ENCODE peak calls at places on chromosome 5, in ten cellular contexts. Z is GM06990, E is nephron progenitor cell, B is A549, H is left ventricle myocardium inferior, P is GM20000, U is fibroblast of mammary gland, M is endothelial cell, Q is astrocyte of the spinal cord, W is osteoblast. I is an unnamed sample.

GRCh38 chr5:83035373-83036170 is 41.6 kb downstream of the TMEM167A start:
- DNase-seq in Z (no peak), E (no peak), B (no peak), H (peak; percentile 66), P (no peak), U (no peak), M (no peak), Q (peak; percentile 27), W (no peak), I (no peak)

GRCh38 chr5:1235379-1235778 is 10.2 kb downstream of the SLC6A18 start:
- DNase-seq in Z (no peak), E (no peak), B (peak; percentile 30), H (no peak), P (no peak), U (no peak), M (no peak), Q (no peak), W (no peak), I (no peak)

GRCh38 chr5:163705983-163706771 is 200.8 kb downstream of the MAT2B start:
- DNase-seq in Z (no peak), E (no peak), B (no peak), H (no peak), P (no peak), U (peak; percentile 57), M (no peak), Q (peak; percentile 18), W (peak; percentile 0), I (no peak)

GRCh38 chr5:67160985-67161384 is 35.6 kb downstream of the CD180 start:
- DNase-seq in Z (no peak), E (no peak), B (peak; percentile 58), H (no peak), P (no peak), U (peak; percentile 47), M (no peak), Q (peak; percentile 59), W (peak; percentile 95), I (peak; percentile 4)

GRCh38 chr5:75037106-75037505 is 15.3 kb downstream of the GCNT4 start:
- DNase-seq in Z (no peak), E (no peak), B (peak; percentile 48), H (no peak), P (no peak), U (peak; percentile 83), M (no peak), Q (peak; percentile 74), W (peak; percentile 91), I (no peak)

GRCh38 chr5:94811341-94811740 is 192.9 kb downstream of the SLF1 start:
- DNase-seq in Z (no peak), E (no peak), B (no peak), H (no peak), P (no peak), U (no peak), M (no peak), Q (no peak), W (no peak), I (no peak)

GRCh38 chr5:82388186-82388585 is 110.0 kb upstream of the RPS23 start:
- DNase-seq in Z (no peak), E (no peak), B (no peak), H (no peak), P (no peak), U (no peak), M (no peak), Q (peak; percentile 83), W (peak; percentile 51), I (peak; percentile 60)

GRCh38 chr5:116276952-116277351 is 192.1 kb downstream of the COMMD10 start:
- DNase-seq in Z (no peak), E (no peak), B (no peak), H (no peak), P (no peak), U (no peak), M (no peak), Q (no peak), W (no peak), I (no peak)

GRCh38 chr5:31218978-31219377 is 25.5 kb downstream of the CDH6 start:
- DNase-seq in Z (no peak), E (no peak), B (no peak), H (no peak), P (no peak), U (no peak), M (no peak), Q (no peak), W (no peak), I (no peak)

GRCh38 chr5:140228364-140228837 is 53.4 kb downstream of the CYSTM1 start:
- DNase-seq in Z (no peak), E (no peak), B (no peak), H (peak; percentile 32), P (no peak), U (no peak), M (no peak), Q (no peak), W (no peak), I (no peak)

GRCh38 chr5:140590861-140591260 is 26.2 kb downstream of the SLC35A4 start:
- DNase-seq in Z (no peak), E (no peak), B (no peak), H (no peak), P (no peak), U (no peak), M (no peak), Q (no peak), W (no peak), I (no peak)

GRCh38 chr5:134403951-134404350 is 7.7 kb downstream of the CDKN2AIPNL start:
- DNase-seq in Z (no peak), E (no peak), B (no peak), H (no peak), P (no peak), U (no peak), M (no peak), Q (no peak), W (no peak), I (no peak)

DNA sequence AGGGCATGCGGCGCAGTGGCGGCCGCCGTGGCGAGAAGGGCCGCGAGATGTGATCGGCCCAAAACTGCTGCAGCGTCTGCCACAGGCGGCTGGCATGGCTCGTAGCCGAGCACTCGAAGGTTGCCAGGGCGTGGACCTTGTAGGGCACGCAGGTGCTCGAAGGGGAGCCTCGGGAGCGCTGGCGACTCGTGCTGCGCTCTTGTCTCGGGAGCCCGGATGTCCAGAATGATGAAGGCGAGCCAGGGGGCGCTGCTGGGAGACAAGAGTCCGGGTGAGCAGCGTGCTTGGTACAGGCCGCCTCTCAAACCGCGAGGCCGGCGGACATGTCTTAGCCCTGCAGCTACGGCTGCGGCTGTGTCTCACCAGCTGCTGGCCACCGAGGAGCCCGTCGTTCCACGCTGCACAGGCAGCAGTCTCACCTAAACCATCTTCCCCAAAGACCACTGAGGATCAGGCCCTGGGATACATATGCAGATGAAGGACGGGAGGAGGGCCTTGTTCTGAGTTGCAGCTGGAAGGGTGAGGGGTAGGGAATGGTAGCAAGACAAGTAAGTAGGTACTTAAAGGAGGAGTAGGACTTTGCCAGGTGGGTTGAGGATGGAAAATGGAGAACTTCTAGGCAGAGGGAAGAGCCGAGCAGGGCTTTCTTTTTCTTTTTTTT is 1.7 kb downstream of the CBY3 start:
- DNase-seq in Z (no peak), E (peak; percentile 64), B (no peak), H (peak; percentile 73), P (peak; percentile 68), U (peak; percentile 68), M (peak; percentile 69), Q (peak; percentile 60), W (peak; percentile 74), I (no peak)
- TF ChIP-seq CTCF in Z (peak; percentile 44), E (peak; percentile 19), B (no peak), H (peak; percentile 54), P (peak; percentile 62), U (peak; percentile 23), M (peak; percentile 26), Q (peak; percentile 32), W (peak; percentile 39), I (peak; percentile 35)

DNA sequence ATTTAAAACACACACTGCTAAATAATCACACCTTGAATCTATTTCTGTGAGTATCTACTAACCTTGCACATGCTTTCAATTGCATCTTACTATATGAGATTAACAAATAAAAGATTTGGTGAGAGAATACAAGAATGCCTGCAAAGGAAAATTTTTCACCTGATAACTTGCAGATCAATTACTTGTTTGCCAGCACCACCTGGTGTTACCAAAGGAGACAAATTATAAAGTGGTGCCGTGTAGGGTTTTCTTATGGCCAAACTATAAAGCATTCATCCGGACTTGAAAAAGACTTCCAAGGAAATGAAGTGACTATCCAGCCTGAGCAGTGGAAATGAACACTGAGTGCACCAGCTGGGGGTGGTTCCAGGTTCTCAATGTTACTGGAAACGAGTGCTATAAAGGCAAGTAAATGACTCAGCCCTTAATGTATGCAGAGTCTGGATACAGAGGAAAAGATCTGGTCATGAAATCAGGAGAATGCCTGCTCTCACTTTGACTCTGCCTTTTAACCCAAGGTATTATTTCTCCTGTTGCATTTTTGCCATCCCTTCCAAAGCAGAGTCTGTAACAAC is 113.2 kb downstream of the DNAH5 start:
- DNase-seq in Z (no peak), E (no peak), B (no peak), H (no peak), P (no peak), U (peak; percentile 0), M (no peak), Q (peak; percentile 61), W (no peak), I (peak; percentile 3)
- TF ChIP-seq CTCF in Z (no peak), E (no peak), B (peak; percentile 30), H (no peak), P (no peak), U (peak; percentile 1), M (no peak), Q (peak; percentile 14), W (no peak), I (peak; percentile 7)

GRCh38 chr5:72302171-72302570 is 17.9 kb downstream of the MRPS27 start:
- DNase-seq in Z (no peak), E (no peak), B (no peak), H (no peak), P (no peak), U (no peak), M (no peak), Q (no peak), W (no peak), I (peak; percentile 11)

GRCh38 chr5:72301557-72301956 is 18.5 kb downstream of the MRPS27 start:
- DNase-seq in Z (peak; percentile 57), E (no peak), B (no peak), H (no peak), P (peak; percentile 31), U (no peak), M (no peak), Q (no peak), W (peak; percentile 18), I (no peak)

GRCh38 chr5:72296251-72296650 is 23.8 kb downstream of the MRPS27 start:
- DNase-seq in Z (no peak), E (no peak), B (no peak), H (no peak), P (no peak), U (no peak), M (no peak), Q (no peak), W (no peak), I (no peak)

GRCh38 chr5:72298711-72299110 is 21.3 kb downstream of the MRPS27 start:
- DNase-seq in Z (no peak), E (no peak), B (no peak), H (no peak), P (no peak), U (no peak), M (no peak), Q (no peak), W (no peak), I (no peak)

GRCh38 chr5:72300590-72301339 is 19.3 kb downstream of the MRPS27 start:
- DNase-seq in Z (no peak), E (no peak), B (no peak), H (no peak), P (no peak), U (peak; percentile 73), M (no peak), Q (no peak), W (peak; percentile 21), I (no peak)
- TF ChIP-seq CTCF in Z (no peak), E (no peak), B (no peak), H (no peak), P (no peak), U (no peak), M (no peak), Q (no peak), W (peak; percentile 8), I (no peak)

GRCh38 chr5:120684749-120685415 is 220.8 kb downstream of the PRR16 start:
- DNase-seq in Z (no peak), E (no peak), B (peak; percentile 9), H (no peak), P (no peak), U (peak; percentile 11), M (no peak), Q (peak; percentile 17), W (peak; percentile 32), I (no peak)
- TF ChIP-seq CTCF in Z (peak; percentile 25), E (peak; percentile 37), B (no peak), H (no peak), P (no peak), U (peak; percentile 26), M (peak; percentile 11), Q (peak; percentile 37), W (peak; percentile 48), I (peak; percentile 29)

I was measured in astrocyte of the cerebellum.